ENCODE peak calls at places on chromosomes 1 and 21, in five cellular contexts. I, K, R, Z and G are unnamed samples.

GRCh38 chr1:208059328-208060017 is 148.5 kb upstream of the CD34 start:
- DNase-seq in R (no peak), I (no peak), K (no peak), Z (no peak), G (no peak)

GRCh38 chr1:77347646-77348045 is 65.8 kb downstream of the AK5 start:
- DNase-seq in I (no peak), R (no peak), Z (no peak), K (peak; percentile 84), G (no peak)

GRCh38 chr1:42420911-42421585 is 34.8 kb downstream of the ZMYND12 start:
- DNase-seq in I (no peak), K (peak; percentile 80), Z (no peak), R (no peak), G (peak; percentile 42)

GRCh38 chr1:53325326-53326087 is 2.4 kb downstream of the LRP8 start:
- DNase-seq in K (no peak), I (no peak), Z (peak; percentile 49), R (no peak), G (peak; percentile 15)

GRCh38 chr21:37338671-37339526 is 27.7 kb upstream of the DYRK1A start:
- DNase-seq in I (peak; percentile 74), R (no peak), K (peak; percentile 94), Z (no peak), G (no peak)

GRCh38 chr1:17629460-17629859 is 90.0 kb downstream of the ARHGEF10L start:
- DNase-seq in Z (no peak), R (peak; percentile 41), K (no peak), I (no peak), G (no peak)

GRCh38 chr21:43934116-43934515 is 69.1 kb downstream of the AGPAT3 start:
- DNase-seq in Z (no peak), I (no peak), R (no peak), K (no peak), G (peak; percentile 8)

GRCh38 chr1:19101244-19101643 is 108.8 kb downstream of the UBR4 start:
- DNase-seq in I (no peak), K (peak; percentile 45), R (no peak), Z (no peak), G (no peak)

GRCh38 chr1:57131701-57132394 is 166.0 kb upstream of the C8B start:
- DNase-seq in I (no peak), R (no peak), K (no peak), Z (no peak), G (no peak)

GRCh38 chr1:48568501-48568900 is 96.5 kb upstream of the SPATA6 start:
- DNase-seq in I (no peak), R (no peak), Z (no peak), K (no peak), G (no peak)

GRCh38 chr1:158121604-158122254 is 59.0 kb upstream of the CD1D start:
- DNase-seq in R (peak; percentile 62), Z (no peak), K (no peak), I (no peak), G (peak; percentile 55)

DNA sequence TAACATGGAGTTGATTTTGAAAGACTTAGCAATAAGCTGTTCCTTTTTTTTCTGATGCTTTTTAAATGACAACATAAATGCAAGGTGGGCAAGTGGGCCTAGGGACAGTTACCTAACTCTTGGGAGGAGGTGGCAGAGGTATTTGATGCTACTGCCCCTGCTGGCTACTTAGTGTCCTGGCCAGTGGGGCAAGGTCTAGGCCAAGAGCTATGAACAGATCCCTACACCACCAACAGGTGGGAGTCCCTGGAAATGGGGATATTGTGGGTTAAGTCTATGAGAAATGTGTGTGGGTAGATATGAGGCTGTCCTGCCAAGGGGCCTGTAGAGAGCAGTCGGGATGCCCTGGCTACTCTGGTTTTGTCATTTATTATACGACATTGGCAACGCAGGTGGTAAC is 31.3 kb upstream of the B3GALT5 start:
- DNase-seq in Z (no peak), R (no peak), I (no peak), K (no peak), G (no peak)
- TF ChIP-seq CTCF in Z (no peak), R (no peak), I (no peak), K (no peak), G (no peak)

DNA sequence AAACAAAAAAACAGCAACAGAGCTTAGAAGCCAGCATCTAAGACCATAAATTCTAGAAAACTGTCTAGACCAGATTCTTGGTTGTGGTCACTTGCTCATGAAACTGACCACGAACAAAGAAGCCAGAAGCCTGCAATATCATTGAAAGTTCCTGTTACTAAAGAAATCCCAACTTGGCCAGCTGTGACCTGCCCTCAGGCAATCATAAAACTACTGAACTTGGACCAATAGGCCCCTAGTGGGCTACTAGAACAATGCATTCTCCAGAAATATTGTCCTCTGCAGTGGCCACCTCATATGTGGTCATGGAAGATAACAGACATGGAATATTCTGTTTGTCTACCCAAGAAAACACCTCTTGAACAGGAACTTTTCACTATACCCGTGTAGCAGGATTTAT is 87.7 kb downstream of the SPATA17 start:
- DNase-seq in Z (no peak), K (no peak), I (no peak), R (no peak), G (no peak)
- TF ChIP-seq CTCF in Z (no peak), K (no peak), I (no peak), R (peak; percentile 25), G (peak; percentile 31)

GRCh38 chr1:30757196-30757949 is at the start of gene LAPTM5:
- DNase-seq in K (no peak), Z (peak; percentile 87), I (no peak), R (peak; percentile 34), G (no peak)

GRCh38 chr1:30756206-30756544 is 1.4 kb downstream of the LAPTM5 start:
- DNase-seq in Z (no peak), I (no peak), R (no peak), K (no peak), G (no peak)

GRCh38 chr1:30755334-30755733 is 2.2 kb downstream of the LAPTM5 start:
- DNase-seq in R (no peak), Z (no peak), K (no peak), I (no peak), G (no peak)

GRCh38 chr1:30755746-30756145 is 1.8 kb downstream of the LAPTM5 start:
- DNase-seq in K (no peak), Z (no peak), R (no peak), I (no peak), G (no peak)

DNA sequence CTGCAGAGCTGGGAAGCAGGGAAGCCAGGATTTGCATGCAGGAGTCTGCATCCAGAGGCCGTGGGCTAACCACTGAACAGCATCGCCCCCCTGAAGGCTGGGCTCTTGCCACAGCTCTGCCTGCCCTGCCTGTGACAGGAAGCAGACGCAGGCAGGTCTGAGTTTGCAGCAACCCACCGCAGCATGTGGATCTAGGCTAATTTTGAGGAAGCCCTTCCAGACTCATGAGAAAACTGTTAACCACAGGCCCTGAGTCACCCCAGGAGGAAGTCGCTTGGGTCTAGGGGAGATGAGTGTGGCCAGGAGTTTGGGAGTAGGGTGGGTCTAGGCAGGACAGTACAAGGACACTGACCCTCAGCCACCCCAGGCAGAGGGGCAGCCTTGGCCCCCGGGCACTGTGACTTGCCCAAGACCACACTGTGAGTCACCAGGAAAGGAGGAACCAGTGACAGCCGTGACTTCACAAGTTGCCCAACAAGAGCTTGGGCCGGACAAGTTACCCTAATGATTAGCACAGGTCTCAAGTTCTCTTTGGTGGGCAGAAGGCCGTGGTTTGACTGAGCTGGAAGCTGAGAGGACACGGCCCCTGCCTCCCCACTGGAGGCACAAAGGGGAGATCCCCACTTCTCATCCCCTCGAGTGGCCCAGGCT is 904 bp downstream of the LAPTM5 start:
- DNase-seq in R (no peak), Z (peak; percentile 89), K (peak; percentile 57), I (peak; percentile 86), G (no peak)
- TF ChIP-seq CTCF in R (no peak), Z (no peak), K (no peak), I (no peak), G (no peak)

DNA sequence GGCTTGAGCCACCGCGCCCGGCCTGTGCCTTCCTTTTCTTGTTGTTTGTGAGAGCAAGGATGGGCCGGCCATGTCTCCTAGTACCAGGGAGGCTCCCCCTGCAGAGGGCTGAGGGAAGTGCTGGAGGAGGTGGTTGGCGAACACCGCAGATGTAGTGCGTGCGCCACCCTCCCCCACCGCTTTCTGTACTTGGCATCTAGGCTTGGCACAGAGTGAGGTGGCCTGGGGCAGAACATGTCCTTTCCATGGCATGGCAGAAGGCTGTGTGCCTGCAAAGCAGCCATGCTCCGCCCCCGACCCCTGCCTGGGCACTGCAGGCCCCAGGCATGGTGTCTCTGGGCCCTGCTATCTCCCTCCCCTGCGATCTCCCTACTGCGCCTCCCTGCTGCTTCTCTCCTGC is 30.7 kb downstream of the ALPL start:
- DNase-seq in I (no peak), R (peak; percentile 61), Z (peak; percentile 58), K (no peak), G (peak; percentile 66)
- TF ChIP-seq CTCF in I (no peak), R (no peak), Z (no peak), K (peak; percentile 41), G (peak; percentile 39)